ENCODE peak calls at places on chromosome 18, in six cellular contexts. Y, J, T, S, P and X are unnamed samples.

GRCh38 chr18:35983818-35984217 is 11.3 kb downstream of the RMP24 start:
- DNase-seq in J (no peak), P (no peak), Y (no peak), T (no peak), S (no peak), X (no peak)

GRCh38 chr18:23380001-23380550 is 73.0 kb upstream of the RIOK3 start:
- DNase-seq in Y (no peak), T (no peak), P (peak; percentile 69), J (no peak), S (peak; percentile 56), X (no peak)

GRCh38 chr18:63112681-63113080 is 206.9 kb downstream of the BCL2 start:
- DNase-seq in J (no peak), P (no peak), Y (no peak), T (no peak), S (no peak), X (no peak)

GRCh38 chr18:61901334-61901986 is 8.7 kb upstream of the RNF152 start:
- DNase-seq in P (peak; percentile 70), J (peak; percentile 56), S (peak; percentile 50), Y (peak; percentile 51), T (no peak), X (no peak)

GRCh38 chr18:75132068-75132467 is 76.9 kb downstream of the PTGR3 start:
- DNase-seq in Y (no peak), T (no peak), J (no peak), P (no peak), S (no peak), X (no peak)

GRCh38 chr18:54389143-54389505 is 31.4 kb downstream of the C18orf54 start:
- DNase-seq in J (no peak), P (no peak), S (no peak), Y (no peak), T (no peak), X (no peak)

GRCh38 chr18:61770279-61770678 is 122.5 kb downstream of the RNF152 start:
- DNase-seq in J (no peak), Y (no peak), P (no peak), T (no peak), S (peak; percentile 19), X (no peak)

GRCh38 chr18:65788373-65788772 is 37.6 kb downstream of the CDH7 start:
- DNase-seq in J (no peak), Y (peak; percentile 23), P (no peak), T (no peak), S (peak; percentile 58), X (no peak)

GRCh38 chr18:56890632-56891031 is 239.5 kb downstream of the WDR7 start:
- DNase-seq in Y (no peak), S (peak; percentile 90), T (no peak), J (no peak), P (peak; percentile 81), X (no peak)

GRCh38 chr18:62088146-62088545 is 98.7 kb downstream of the PIGN start:
- DNase-seq in P (peak; percentile 56), T (no peak), S (no peak), Y (no peak), J (no peak), X (no peak)

GRCh38 chr18:30093376-30093775 is 949.2 kb downstream of the DSC3 start:
- DNase-seq in T (no peak), Y (no peak), S (no peak), J (no peak), P (peak; percentile 14), X (no peak)

GRCh38 chr18:46469186-46469915 is 187.7 kb downstream of the LOXHD1 start:
- DNase-seq in Y (no peak), P (no peak), T (no peak), J (no peak), S (no peak), X (no peak)

GRCh38 chr18:46481847-46482245 is 175.2 kb downstream of the LOXHD1 start:
- DNase-seq in S (no peak), T (no peak), Y (no peak), J (no peak), P (peak; percentile 11), X (no peak)

GRCh38 chr18:48989304-48990284 is 38.8 kb upstream of the SMAD7 start:
- DNase-seq in S (no peak), P (no peak), J (no peak), Y (no peak), T (no peak), X (no peak)

GRCh38 chr18:27030403-27030802 is 154.7 kb downstream of the CHST9 start:
- DNase-seq in T (no peak), J (peak; percentile 50), Y (no peak), S (no peak), P (no peak), X (no peak)

GRCh38 chr18:62715829-62716678 is 713 bp downstream of the PHLPP1 start:
- DNase-seq in T (peak; percentile 65), Y (peak; percentile 70), J (peak; percentile 33), S (peak; percentile 53), P (peak; percentile 67), X (peak; percentile 59)